ENCODE peak calls at places on chromosomes 13 and 19, in four cellular contexts. H, B, W and G are unnamed samples.

GRCh38 chr19:17513801-17514200 is 2.4 kb downstream of the PGLS start:
- DNase-seq in W (no peak), B (peak; percentile 84), H (no peak), G (no peak)

GRCh38 chr13:106432636-106433035 is 102.8 kb downstream of the EFNB2 start:
- DNase-seq in B (no peak), H (peak; percentile 8), W (no peak), G (no peak)

GRCh38 chr19:6774821-6775707 is 2.6 kb downstream of the VAV1 start:
- DNase-seq in B (no peak), W (no peak), H (no peak), G (no peak)

GRCh38 chr13:37984357-37984756 is 114.8 kb upstream of the TRPC4 start:
- DNase-seq in H (no peak), W (no peak), B (no peak), G (no peak)

GRCh38 chr13:44768775-44769578 is 192.8 kb upstream of the TSC22D1 start:
- DNase-seq in W (no peak), B (no peak), H (no peak), G (no peak)

GRCh38 chr19:1057185-1057857 is 9.6 kb upstream of the ARHGAP45 start:
- DNase-seq in B (no peak), W (no peak), H (no peak), G (no peak)

GRCh38 chr19:1232652-1233360 is 5.0 kb downstream of the CBARP start:
- DNase-seq in B (peak; percentile 97), W (no peak), H (no peak), G (no peak)

GRCh38 chr13:71979616-71980015 is 112.6 kb upstream of the DACH1 start:
- DNase-seq in H (no peak), W (no peak), B (no peak), G (no peak)

GRCh38 chr13:113923376-113924063 is 50.4 kb downstream of the C13orf46 start:
- DNase-seq in B (no peak), H (no peak), W (peak; percentile 18), G (no peak)

GRCh38 chr19:15869109-15869555 is 28.7 kb downstream of the CYP4F2 start:
- DNase-seq in W (no peak), B (peak; percentile 91), H (peak; percentile 72), G (no peak)

GRCh38 chr13:111215081-111216047 is 100.3 kb downstream of the ARHGEF7 start:
- DNase-seq in H (no peak), B (no peak), W (peak; percentile 70), G (no peak)

GRCh38 chr13:111216166-111216960 is 101.3 kb downstream of the ARHGEF7 start:
- DNase-seq in W (peak; percentile 72), H (peak; percentile 36), B (peak; percentile 76), G (no peak)

GRCh38 chr13:111219306-111219705 is 101.1 kb upstream of the TEX29 start:
- DNase-seq in W (no peak), B (peak; percentile 89), H (no peak), G (no peak)

GRCh38 chr13:111217661-111218060 is 102.6 kb downstream of the ARHGEF7 start:
- DNase-seq in W (no peak), H (no peak), B (no peak), G (no peak)

DNA sequence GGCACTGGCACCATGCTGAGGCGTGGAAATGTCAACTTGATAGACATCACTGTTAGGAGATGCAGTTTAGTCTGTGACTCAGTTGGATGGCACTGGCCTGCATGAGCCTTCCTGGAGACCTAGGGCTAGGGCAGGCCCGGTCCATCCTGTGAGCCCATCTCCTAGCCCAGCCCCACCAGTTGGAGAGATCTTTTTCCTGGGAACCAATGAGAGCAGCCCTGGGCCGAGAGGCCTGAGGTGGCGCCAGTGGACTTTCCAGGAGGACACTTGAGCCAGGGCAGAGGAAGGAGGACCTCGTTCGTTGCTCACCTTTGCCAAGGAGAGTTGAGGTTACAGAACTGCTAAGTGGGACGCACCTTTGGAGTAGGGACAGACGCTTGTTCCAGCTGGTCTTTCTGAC is 100.5 kb upstream of the TEX29 start:
- DNase-seq in H (no peak), B (no peak), W (no peak), G (no peak)
- TF ChIP-seq CTCF in H (no peak), B (no peak), W (no peak), G (no peak)

DNA sequence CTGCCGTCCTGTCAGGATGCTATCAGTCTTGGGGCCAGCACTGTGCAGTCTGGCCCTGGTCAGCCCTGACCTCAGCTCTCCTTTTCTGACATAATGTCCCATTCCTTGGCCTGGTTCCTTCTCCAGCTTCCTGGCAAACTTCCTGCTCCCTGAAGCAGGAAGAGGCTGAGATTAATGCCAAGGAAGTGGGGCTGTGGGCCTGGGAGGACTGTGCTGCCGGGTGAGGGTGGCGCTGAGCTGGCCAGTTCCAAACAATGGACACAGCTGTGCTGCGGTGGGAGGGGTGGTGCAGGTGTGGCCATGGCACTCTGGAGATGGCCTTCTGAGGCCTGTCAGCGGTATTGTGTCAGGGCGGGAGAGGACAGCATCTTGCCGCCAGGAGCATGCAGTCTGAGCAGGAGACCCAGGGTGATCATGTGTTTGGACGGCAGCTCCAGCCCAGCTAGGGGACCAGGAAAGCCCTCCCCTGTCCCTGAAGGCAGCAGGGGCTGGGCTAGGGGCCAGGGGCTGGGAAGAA is 30.9 kb downstream of the TUBA3C start:
- DNase-seq in B (no peak), H (no peak), W (peak; percentile 66), G (no peak)
- H3K9me3 ChIP-seq in B (no peaks in the 10 kb centered on the region), H (no peaks in the 10 kb centered on the region), W (no peaks in the 10 kb centered on the region), G (no peaks in the 10 kb centered on the region)

GRCh38 chr19:54608792-54609191 is 15.4 kb downstream of the LILRA1 start:
- DNase-seq in W (no peak), B (no peak), H (no peak), G (no peak)

GRCh38 chr19:54608205-54608604 is 14.8 kb downstream of the LILRA1 start:
- DNase-seq in B (no peak), W (no peak), H (no peak), G (no peak)

GRCh38 chr19:54606891-54607781 is 13.7 kb downstream of the LILRA1 start:
- DNase-seq in B (no peak), H (no peak), W (no peak), G (no peak)

GRCh38 chr19:54607782-54608150 is 14.3 kb downstream of the LILRA1 start:
- DNase-seq in B (no peak), H (no peak), W (no peak), G (no peak)

DNA sequence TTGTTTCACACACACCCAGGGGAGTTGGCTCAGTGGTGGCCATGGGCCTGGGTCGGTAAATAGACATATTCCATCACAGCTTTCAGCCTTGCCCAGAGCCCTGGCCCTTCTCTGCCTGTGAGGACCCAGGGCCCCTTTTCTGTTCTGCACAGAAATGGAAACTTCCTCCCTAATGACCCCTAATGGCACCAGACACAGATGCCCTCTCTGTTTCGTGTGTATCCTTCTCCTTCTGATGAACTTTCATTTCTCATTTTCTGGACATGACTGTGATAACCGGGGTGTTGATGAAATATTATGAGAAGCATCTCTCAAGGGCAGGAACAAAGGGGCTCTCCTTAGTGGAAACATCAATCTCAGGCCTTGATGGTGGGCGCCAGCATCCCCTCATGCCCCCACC is 12.8 kb downstream of the LILRA1 start:
- DNase-seq in B (no peak), H (no peak), W (no peak), G (no peak)
- H3K27ac ChIP-seq in B (no peak overlapping the region), H (no peak overlapping the region), W (no peak overlapping the region), G (no peak overlapping the region)

DNA sequence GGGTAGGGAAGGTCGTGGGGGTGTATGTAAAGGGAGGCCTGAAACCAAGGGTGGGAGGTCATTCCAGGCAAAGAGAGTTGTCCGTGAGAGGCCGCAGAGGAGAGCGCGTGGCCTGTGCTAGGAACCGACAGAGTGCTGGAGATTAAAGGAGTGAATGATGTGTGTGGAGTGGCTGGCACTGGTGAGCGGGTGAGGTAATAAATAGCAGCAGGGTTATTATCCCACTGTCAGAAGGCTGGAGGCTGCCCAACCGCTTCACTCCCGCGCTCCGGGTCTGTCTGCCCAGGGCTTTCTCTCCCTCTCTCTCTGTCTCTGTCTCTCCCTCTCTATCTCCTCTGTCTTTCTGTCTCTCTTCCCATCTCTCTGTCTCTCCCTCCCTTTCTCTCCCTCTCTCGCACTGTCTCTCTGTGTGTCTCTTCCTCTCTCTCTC is 17.4 kb downstream of the ZNF579 start:
- DNase-seq in H (no peak), B (peak; percentile 83), W (peak; percentile 84), G (no peak)
- TF ChIP-seq CTCF in H (no peak), B (no peak), W (no peak), G (no peak)

DNA sequence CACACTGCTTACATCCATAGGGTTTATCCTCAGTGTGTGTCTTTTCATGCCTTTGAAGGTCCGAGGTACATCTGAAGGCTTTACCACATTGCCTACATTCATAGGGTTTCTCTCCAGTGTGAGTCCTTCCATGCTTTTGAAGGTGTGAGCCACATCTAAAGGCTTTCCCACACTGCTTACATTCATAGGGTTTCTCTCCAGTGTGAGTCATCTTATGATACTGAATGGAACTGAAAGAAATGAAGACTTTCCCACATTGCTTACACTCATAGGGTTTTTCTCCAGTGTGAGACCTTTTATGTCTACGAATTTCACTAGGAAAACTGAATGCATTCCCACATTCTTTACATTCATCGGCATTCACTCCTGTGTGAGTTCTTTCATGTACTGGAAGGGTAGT is 7.1 kb downstream of the ZNF20 start:
- DNase-seq in W (no peak), H (no peak), B (no peak), G (no peak)
- H3K9me3 ChIP-seq in W (peaks cover 38% of the 10 kb centered on the region), H (peaks cover 3% of the 10 kb centered on the region), B (peaks cover 38% of the 10 kb centered on the region), G (peaks cover 29% of the 10 kb centered on the region)

DNA sequence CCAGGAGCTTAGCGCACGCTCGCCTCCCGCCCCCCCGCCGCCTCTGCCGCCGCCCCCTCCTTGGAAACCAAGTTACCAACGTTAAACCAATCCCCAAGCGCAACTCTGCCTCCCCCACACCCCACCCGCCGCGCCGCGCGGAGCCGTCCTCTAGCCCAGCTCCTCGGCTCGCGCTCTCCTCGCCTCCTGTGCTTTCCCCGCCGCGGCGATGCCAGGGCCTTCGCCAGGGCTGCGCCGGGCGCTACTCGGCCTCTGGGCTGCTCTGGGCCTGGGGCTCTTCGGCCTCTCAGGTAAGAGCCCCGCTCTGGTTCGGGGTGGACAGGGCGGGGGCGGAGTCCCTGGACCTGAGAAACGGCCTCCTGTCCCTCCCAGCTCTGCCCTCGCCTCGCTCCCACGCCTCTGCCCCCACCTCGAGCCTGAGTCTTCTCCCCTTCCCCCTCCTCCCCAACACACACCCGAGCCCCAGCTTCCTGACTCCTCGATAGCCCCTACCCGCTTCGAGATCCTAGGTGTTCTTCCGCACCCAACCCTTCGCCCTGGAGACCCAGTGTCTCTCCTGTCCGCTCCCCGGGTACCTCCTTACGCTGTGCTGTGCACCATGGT is at the start of gene ICAM5:
- DNase-seq in H (no peak), B (peak; percentile 92), W (no peak), G (no peak)
- H3K27ac ChIP-seq in H (peak within 1 kb of the TSS; percentile 81), B (no peak within 1 kb of the TSS), W (no peak within 1 kb of the TSS), G (no peak within 1 kb of the TSS)

DNA sequence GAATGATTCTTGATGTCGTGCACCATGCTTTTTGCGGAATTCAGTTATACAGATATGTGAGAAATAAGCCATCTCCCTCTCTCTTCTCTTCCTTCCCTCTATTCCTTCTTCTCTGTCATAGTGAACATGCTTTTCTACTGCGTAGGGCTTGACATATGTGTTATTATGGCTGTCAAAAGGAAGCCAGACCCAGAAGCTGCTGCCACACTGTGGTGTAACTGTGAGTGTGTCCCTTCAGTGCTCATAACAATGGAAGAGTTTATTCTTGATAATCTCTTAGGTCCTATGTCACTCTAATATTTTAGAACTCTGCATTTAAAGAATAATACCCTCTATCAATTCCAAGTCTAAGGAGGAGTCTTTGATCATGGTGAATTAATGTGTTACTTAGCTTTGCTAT is 208.9 kb upstream of the TMTC4 start:
- DNase-seq in B (no peak), H (no peak), W (no peak), G (no peak)
- TF ChIP-seq CTCF in B (peak; percentile 8), H (no peak), W (no peak), G (no peak)

DNA sequence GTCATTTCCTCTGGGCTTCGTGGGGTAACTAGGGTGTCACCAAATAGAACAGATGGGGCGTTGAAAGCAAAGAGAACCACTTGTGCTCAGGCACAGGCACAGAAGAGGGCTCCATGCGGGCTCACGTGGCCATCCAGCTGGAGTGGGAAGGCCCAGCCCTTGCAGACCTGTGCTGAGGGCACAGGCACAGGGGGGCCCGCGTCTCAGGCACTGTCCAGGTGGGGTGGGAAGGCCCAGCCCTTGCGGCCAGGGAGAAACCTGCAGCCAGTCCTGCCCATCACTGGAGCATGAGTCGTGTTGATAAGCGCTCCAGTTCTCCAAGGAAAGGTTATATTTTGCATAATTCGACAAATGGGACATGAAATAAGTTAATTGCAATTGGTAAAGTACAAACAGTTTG is 57.5 kb downstream of the SLC7A9 start:
- DNase-seq in W (no peak), B (no peak), H (no peak), G (no peak)
- H3K9me3 ChIP-seq in W (no peaks in the 10 kb centered on the region), B (no peaks in the 10 kb centered on the region), H (no peaks in the 10 kb centered on the region), G (no peaks in the 10 kb centered on the region)